ENCODE peak calls at places on chromosome 11, in five cellular contexts. L is AG09319; T is heart left ventricle; C is stimulated activated naive CD8-positive, alpha-beta T cell treated with anti-CD3 and anti-CD28 coated beads, Interleukin-15, amount 100 ng/mL, for 72 hours; D is RCC 7860. M is an unnamed sample.

GRCh38 chr11:73570415-73571114 is 27.3 kb downstream of the FAM168A start:
- DNase-seq in L (no peak), C (no peak), T (no peak), D (peak; percentile 66), M (no peak)

GRCh38 chr11:15967166-15967565 is 389.2 kb downstream of the SOX6 start:
- DNase-seq in C (no peak), T (no peak), D (no peak), L (no peak), M (no peak)

GRCh38 chr11:28566643-28567042 is 458.5 kb downstream of the METTL15 start:
- DNase-seq in D (no peak), C (no peak), T (peak; percentile 80), L (peak; percentile 78), M (peak; percentile 89)

GRCh38 chr11:75826463-75827220 is 11.6 kb downstream of the UVRAG start:
- DNase-seq in C (no peak), D (no peak), L (no peak), T (no peak), M (no peak)

GRCh38 chr11:134571301-134571700 is 159.3 kb upstream of the B3GAT1 start:
- DNase-seq in D (no peak), C (no peak), T (no peak), L (no peak), M (no peak)

GRCh38 chr11:99952816-99953215 is 734.3 kb upstream of the ARHGAP42 start:
- DNase-seq in L (no peak), T (no peak), C (no peak), D (peak; percentile 13), M (no peak)

GRCh38 chr11:114081641-114082414 is 22.3 kb downstream of the ZBTB16 start:
- DNase-seq in C (no peak), T (no peak), D (no peak), L (no peak), M (no peak)

GRCh38 chr11:65863889-65864757 is 3.9 kb downstream of the MUS81 start:
- DNase-seq in T (no peak), L (no peak), C (no peak), D (no peak), M (no peak)

GRCh38 chr11:116536416-116536815 is 236.4 kb downstream of the BUD13 start:
- DNase-seq in T (no peak), D (no peak), C (no peak), L (no peak), M (no peak)

GRCh38 chr11:105181100-105181499 is 41.5 kb upstream of the CARD18 start:
- DNase-seq in T (no peak), L (no peak), D (no peak), C (no peak), M (no peak)

GRCh38 chr11:65298131-65298535 is 16.5 kb upstream of the CDC42EP2 start:
- DNase-seq in D (no peak), T (peak; percentile 86), L (no peak), C (no peak), M (peak; percentile 85)

GRCh38 chr11:69912911-69913451 is 93.8 kb upstream of the FGF3 start:
- DNase-seq in T (peak; percentile 14), L (no peak), C (peak; percentile 20), D (no peak), M (no peak)

GRCh38 chr11:73298233-73298632 is 9.8 kb upstream of the ARHGEF17 start:
- DNase-seq in C (no peak), D (no peak), L (no peak), T (no peak), M (peak; percentile 12)

GRCh38 chr11:19670030-19670761 is 42.4 kb upstream of the NAV2 start:
- DNase-seq in T (no peak), L (no peak), C (no peak), D (peak; percentile 53), M (no peak)

GRCh38 chr11:101880208-101880607 is 34.6 kb upstream of the CEP126 start:
- DNase-seq in L (no peak), C (no peak), D (no peak), T (no peak), M (no peak)

GRCh38 chr11:116311141-116311540 is 461.6 kb downstream of the BUD13 start:
- DNase-seq in D (no peak), C (no peak), T (no peak), L (no peak), M (no peak)

M was measured in left cardiac atrium.